ENCODE peak calls at places on chromosome 14, in ten cellular contexts. One of them, this sample, is unnamed.

GRCh38 chr14:97456958-97457357 is 659.8 kb downstream of the VRK1 start:
- DNase-seq in WERI-Rb-1: no peak
- DNase-seq in CD4-positive, alpha-beta T cell: peak; percentile 17
- DNase-seq in activated CD4-positive, alpha-beta T cell treated with anti-CD3 and anti-CD28 coated beads for 48 hours: peak; percentile 82
- DNase-seq in GM10248: no peak
- DNase-seq in COLO829: no peak
- DNase-seq in lung microvascular endothelial cell: no peak
- DNase-seq in WTC11: no peak
- DNase-seq in NCI-H460: no peak
- DNase-seq in adipocyte: no peak
- DNase-seq in this sample: no peak

GRCh38 chr14:29553427-29553826 is 374.2 kb downstream of the PRKD1 start:
- DNase-seq in WERI-Rb-1: no peak
- DNase-seq in CD4-positive, alpha-beta T cell: no peak
- DNase-seq in activated CD4-positive, alpha-beta T cell treated with anti-CD3 and anti-CD28 coated beads for 48 hours: no peak
- DNase-seq in GM10248: no peak
- DNase-seq in COLO829: no peak
- DNase-seq in lung microvascular endothelial cell: no peak
- DNase-seq in WTC11: no peak
- DNase-seq in NCI-H460: no peak
- DNase-seq in adipocyte: no peak
- DNase-seq in this sample: peak; percentile 68

GRCh38 chr14:52596861-52597260 is 44.2 kb downstream of the GPR137C start:
- DNase-seq in WERI-Rb-1: no peak
- DNase-seq in CD4-positive, alpha-beta T cell: no peak
- DNase-seq in activated CD4-positive, alpha-beta T cell treated with anti-CD3 and anti-CD28 coated beads for 48 hours: no peak
- DNase-seq in GM10248: no peak
- DNase-seq in COLO829: no peak
- DNase-seq in lung microvascular endothelial cell: no peak
- DNase-seq in WTC11: no peak
- DNase-seq in NCI-H460: no peak
- DNase-seq in adipocyte: no peak
- DNase-seq in this sample: no peak

GRCh38 chr14:36443374-36443773 is 76.7 kb downstream of the NKX2-1 start:
- DNase-seq in WERI-Rb-1: no peak
- DNase-seq in CD4-positive, alpha-beta T cell: no peak
- DNase-seq in activated CD4-positive, alpha-beta T cell treated with anti-CD3 and anti-CD28 coated beads for 48 hours: no peak
- DNase-seq in GM10248: no peak
- DNase-seq in COLO829: no peak
- DNase-seq in lung microvascular endothelial cell: no peak
- DNase-seq in WTC11: no peak
- DNase-seq in NCI-H460: no peak
- DNase-seq in adipocyte: no peak
- DNase-seq in this sample: no peak

GRCh38 chr14:94313991-94314655 is 9.0 kb downstream of the SERPINA6 start:
- DNase-seq in WERI-Rb-1: no peak
- DNase-seq in CD4-positive, alpha-beta T cell: no peak
- DNase-seq in activated CD4-positive, alpha-beta T cell treated with anti-CD3 and anti-CD28 coated beads for 48 hours: no peak
- DNase-seq in GM10248: no peak
- DNase-seq in COLO829: no peak
- DNase-seq in lung microvascular endothelial cell: no peak
- DNase-seq in WTC11: no peak
- DNase-seq in NCI-H460: no peak
- DNase-seq in adipocyte: peak; percentile 22
- DNase-seq in this sample: no peak

GRCh38 chr14:100116134-100116533 is 43.3 kb downstream of the DEGS2 start:
- DNase-seq in WERI-Rb-1: no peak
- DNase-seq in CD4-positive, alpha-beta T cell: no peak
- DNase-seq in activated CD4-positive, alpha-beta T cell treated with anti-CD3 and anti-CD28 coated beads for 48 hours: no peak
- DNase-seq in GM10248: no peak
- DNase-seq in COLO829: no peak
- DNase-seq in lung microvascular endothelial cell: no peak
- DNase-seq in WTC11: no peak
- DNase-seq in NCI-H460: no peak
- DNase-seq in adipocyte: no peak
- DNase-seq in this sample: no peak

GRCh38 chr14:92033912-92034687 is 5.8 kb downstream of the TRIP11 start:
- DNase-seq in WERI-Rb-1: no peak
- DNase-seq in CD4-positive, alpha-beta T cell: no peak
- DNase-seq in activated CD4-positive, alpha-beta T cell treated with anti-CD3 and anti-CD28 coated beads for 48 hours: no peak
- DNase-seq in GM10248: no peak
- DNase-seq in COLO829: no peak
- DNase-seq in lung microvascular endothelial cell: no peak
- DNase-seq in WTC11: no peak
- DNase-seq in NCI-H460: no peak
- DNase-seq in adipocyte: no peak
- DNase-seq in this sample: no peak

GRCh38 chr14:77653473-77653872 is 37.0 kb upstream of the SPTLC2 start:
- DNase-seq in WERI-Rb-1: no peak
- DNase-seq in CD4-positive, alpha-beta T cell: no peak
- DNase-seq in activated CD4-positive, alpha-beta T cell treated with anti-CD3 and anti-CD28 coated beads for 48 hours: no peak
- DNase-seq in GM10248: peak; percentile 13
- DNase-seq in COLO829: no peak
- DNase-seq in lung microvascular endothelial cell: no peak
- DNase-seq in WTC11: peak; percentile 58
- DNase-seq in NCI-H460: no peak
- DNase-seq in adipocyte: no peak
- DNase-seq in this sample: peak; percentile 61

GRCh38 chr14:35340616-35341453 is 48.7 kb downstream of the PSMA6 start:
- DNase-seq in WERI-Rb-1: no peak
- DNase-seq in CD4-positive, alpha-beta T cell: no peak
- DNase-seq in activated CD4-positive, alpha-beta T cell treated with anti-CD3 and anti-CD28 coated beads for 48 hours: no peak
- DNase-seq in GM10248: no peak
- DNase-seq in COLO829: no peak
- DNase-seq in lung microvascular endothelial cell: no peak
- DNase-seq in WTC11: no peak
- DNase-seq in NCI-H460: no peak
- DNase-seq in adipocyte: no peak
- DNase-seq in this sample: no peak

GRCh38 chr14:24630087-24630871 is 3.7 kb downstream of the GZMB start:
- DNase-seq in WERI-Rb-1: no peak
- DNase-seq in CD4-positive, alpha-beta T cell: no peak
- DNase-seq in activated CD4-positive, alpha-beta T cell treated with anti-CD3 and anti-CD28 coated beads for 48 hours: peak; percentile 26
- DNase-seq in GM10248: no peak
- DNase-seq in COLO829: no peak
- DNase-seq in lung microvascular endothelial cell: no peak
- DNase-seq in WTC11: no peak
- DNase-seq in NCI-H460: no peak
- DNase-seq in adipocyte: no peak
- DNase-seq in this sample: no peak

GRCh38 chr14:94598816-94599655 is 13.2 kb upstream of the SERPINA3 start:
- DNase-seq in WERI-Rb-1: no peak
- DNase-seq in CD4-positive, alpha-beta T cell: no peak
- DNase-seq in activated CD4-positive, alpha-beta T cell treated with anti-CD3 and anti-CD28 coated beads for 48 hours: no peak
- DNase-seq in GM10248: no peak
- DNase-seq in COLO829: peak; percentile 91
- DNase-seq in lung microvascular endothelial cell: peak; percentile 89
- DNase-seq in WTC11: no peak
- DNase-seq in NCI-H460: peak; percentile 61
- DNase-seq in adipocyte: peak; percentile 97
- DNase-seq in this sample: no peak

GRCh38 chr14:68359862-68360552 is 432.9 kb downstream of the ZFP36L1 start:
- DNase-seq in WERI-Rb-1: no peak
- DNase-seq in CD4-positive, alpha-beta T cell: no peak
- DNase-seq in activated CD4-positive, alpha-beta T cell treated with anti-CD3 and anti-CD28 coated beads for 48 hours: peak; percentile 40
- DNase-seq in GM10248: no peak
- DNase-seq in COLO829: no peak
- DNase-seq in lung microvascular endothelial cell: no peak
- DNase-seq in WTC11: no peak
- DNase-seq in NCI-H460: no peak
- DNase-seq in adipocyte: peak; percentile 44
- DNase-seq in this sample: peak; percentile 78

GRCh38 chr14:65098586-65098985 is 3.7 kb downstream of the MAX start:
- DNase-seq in WERI-Rb-1: no peak
- DNase-seq in CD4-positive, alpha-beta T cell: no peak
- DNase-seq in activated CD4-positive, alpha-beta T cell treated with anti-CD3 and anti-CD28 coated beads for 48 hours: no peak
- DNase-seq in GM10248: peak; percentile 39
- DNase-seq in COLO829: no peak
- DNase-seq in lung microvascular endothelial cell: peak; percentile 72
- DNase-seq in WTC11: no peak
- DNase-seq in NCI-H460: no peak
- DNase-seq in adipocyte: peak; percentile 79
- DNase-seq in this sample: no peak

GRCh38 chr14:43105305-43105704 is 1401.8 kb downstream of the FSCB start:
- DNase-seq in WERI-Rb-1: no peak
- DNase-seq in CD4-positive, alpha-beta T cell: no peak
- DNase-seq in activated CD4-positive, alpha-beta T cell treated with anti-CD3 and anti-CD28 coated beads for 48 hours: no peak
- DNase-seq in GM10248: no peak
- DNase-seq in COLO829: no peak
- DNase-seq in lung microvascular endothelial cell: no peak
- DNase-seq in WTC11: no peak
- DNase-seq in NCI-H460: no peak
- DNase-seq in adipocyte: no peak
- DNase-seq in this sample: no peak

GRCh38 chr14:63045612-63046320 is 508 bp upstream of the KCNH5 start:
- DNase-seq in WERI-Rb-1: peak; percentile 86
- DNase-seq in CD4-positive, alpha-beta T cell: no peak
- DNase-seq in activated CD4-positive, alpha-beta T cell treated with anti-CD3 and anti-CD28 coated beads for 48 hours: no peak
- DNase-seq in GM10248: peak; percentile 9
- DNase-seq in COLO829: no peak
- DNase-seq in lung microvascular endothelial cell: no peak
- DNase-seq in WTC11: peak; percentile 81
- DNase-seq in NCI-H460: peak; percentile 16
- DNase-seq in adipocyte: peak; percentile 73
- DNase-seq in this sample: peak; percentile 57

GRCh38 chr14:94619297-94619696 is 7.1 kb downstream of the SERPINA3 start:
- DNase-seq in WERI-Rb-1: no peak
- DNase-seq in CD4-positive, alpha-beta T cell: no peak
- DNase-seq in activated CD4-positive, alpha-beta T cell treated with anti-CD3 and anti-CD28 coated beads for 48 hours: no peak
- DNase-seq in GM10248: no peak
- DNase-seq in COLO829: no peak
- DNase-seq in lung microvascular endothelial cell: no peak
- DNase-seq in WTC11: no peak
- DNase-seq in NCI-H460: no peak
- DNase-seq in adipocyte: no peak
- DNase-seq in this sample: no peak

GRCh38 chr14:84029720-84030119 is 1500.2 kb upstream of the FLRT2 start:
- DNase-seq in WERI-Rb-1: no peak
- DNase-seq in CD4-positive, alpha-beta T cell: no peak
- DNase-seq in activated CD4-positive, alpha-beta T cell treated with anti-CD3 and anti-CD28 coated beads for 48 hours: no peak
- DNase-seq in GM10248: no peak
- DNase-seq in COLO829: no peak
- DNase-seq in lung microvascular endothelial cell: peak; percentile 3
- DNase-seq in WTC11: no peak
- DNase-seq in NCI-H460: no peak
- DNase-seq in adipocyte: no peak
- DNase-seq in this sample: no peak

GRCh38 chr14:29584992-29585391 is 342.7 kb downstream of the PRKD1 start:
- DNase-seq in WERI-Rb-1: no peak
- DNase-seq in CD4-positive, alpha-beta T cell: no peak
- DNase-seq in activated CD4-positive, alpha-beta T cell treated with anti-CD3 and anti-CD28 coated beads for 48 hours: no peak
- DNase-seq in GM10248: no peak
- DNase-seq in COLO829: no peak
- DNase-seq in lung microvascular endothelial cell: peak; percentile 46
- DNase-seq in WTC11: peak; percentile 43
- DNase-seq in NCI-H460: peak; percentile 13
- DNase-seq in adipocyte: peak; percentile 94
- DNase-seq in this sample: peak; percentile 65

GRCh38 chr14:96001866-96002510 is 37.2 kb upstream of the C14orf132 start:
- DNase-seq in WERI-Rb-1: peak; percentile 85
- DNase-seq in CD4-positive, alpha-beta T cell: no peak
- DNase-seq in activated CD4-positive, alpha-beta T cell treated with anti-CD3 and anti-CD28 coated beads for 48 hours: no peak
- DNase-seq in GM10248: no peak
- DNase-seq in COLO829: no peak
- DNase-seq in lung microvascular endothelial cell: no peak
- DNase-seq in WTC11: no peak
- DNase-seq in NCI-H460: no peak
- DNase-seq in adipocyte: peak; percentile 18
- DNase-seq in this sample: no peak

GRCh38 chr14:75277000-75277795 is 1.4 kb upstream of the FOS start:
- DNase-seq in WERI-Rb-1: peak; percentile 79
- DNase-seq in CD4-positive, alpha-beta T cell: peak; percentile 57
- DNase-seq in activated CD4-positive, alpha-beta T cell treated with anti-CD3 and anti-CD28 coated beads for 48 hours: peak; percentile 40
- DNase-seq in GM10248: peak; percentile 77
- DNase-seq in COLO829: peak; percentile 67
- DNase-seq in lung microvascular endothelial cell: peak; percentile 96
- DNase-seq in WTC11: peak; percentile 78
- DNase-seq in NCI-H460: peak; percentile 77
- DNase-seq in adipocyte: peak; percentile 96
- DNase-seq in this sample: peak; percentile 98

GRCh38 chr14:52079239-52079956 is 10.5 kb upstream of the NID2 start:
- DNase-seq in WERI-Rb-1: no peak
- DNase-seq in CD4-positive, alpha-beta T cell: no peak
- DNase-seq in activated CD4-positive, alpha-beta T cell treated with anti-CD3 and anti-CD28 coated beads for 48 hours: no peak
- DNase-seq in GM10248: no peak
- DNase-seq in COLO829: peak; percentile 56
- DNase-seq in lung microvascular endothelial cell: no peak
- DNase-seq in WTC11: no peak
- DNase-seq in NCI-H460: no peak
- DNase-seq in adipocyte: peak; percentile 49
- DNase-seq in this sample: no peak

GRCh38 chr14:91202234-91202974 is 42.1 kb downstream of the GPR68 start:
- DNase-seq in WERI-Rb-1: peak; percentile 42
- DNase-seq in CD4-positive, alpha-beta T cell: no peak
- DNase-seq in activated CD4-positive, alpha-beta T cell treated with anti-CD3 and anti-CD28 coated beads for 48 hours: no peak
- DNase-seq in GM10248: no peak
- DNase-seq in COLO829: no peak
- DNase-seq in lung microvascular endothelial cell: peak; percentile 78
- DNase-seq in WTC11: no peak
- DNase-seq in NCI-H460: no peak
- DNase-seq in adipocyte: no peak
- DNase-seq in this sample: peak; percentile 76

GRCh38 chr14:103767306-103767894 is 51.8 kb downstream of the ZFYVE21 start:
- DNase-seq in WERI-Rb-1: peak; percentile 58
- DNase-seq in CD4-positive, alpha-beta T cell: no peak
- DNase-seq in activated CD4-positive, alpha-beta T cell treated with anti-CD3 and anti-CD28 coated beads for 48 hours: no peak
- DNase-seq in GM10248: no peak
- DNase-seq in COLO829: no peak
- DNase-seq in lung microvascular endothelial cell: no peak
- DNase-seq in WTC11: no peak
- DNase-seq in NCI-H460: no peak
- DNase-seq in adipocyte: no peak
- DNase-seq in this sample: no peak

GRCh38 chr14:64806202-64806861 is 73.4 kb downstream of the SPTB start:
- DNase-seq in WERI-Rb-1: no peak
- DNase-seq in CD4-positive, alpha-beta T cell: no peak
- DNase-seq in activated CD4-positive, alpha-beta T cell treated with anti-CD3 and anti-CD28 coated beads for 48 hours: no peak
- DNase-seq in GM10248: no peak
- DNase-seq in COLO829: peak; percentile 51
- DNase-seq in lung microvascular endothelial cell: peak; percentile 52
- DNase-seq in WTC11: no peak
- DNase-seq in NCI-H460: peak; percentile 27
- DNase-seq in adipocyte: peak; percentile 68
- DNase-seq in this sample: no peak

GRCh38 chr14:104794641-104795467 is 694 bp downstream of the AKT1 start:
- DNase-seq in WERI-Rb-1: peak; percentile 37
- DNase-seq in CD4-positive, alpha-beta T cell: no peak
- DNase-seq in activated CD4-positive, alpha-beta T cell treated with anti-CD3 and anti-CD28 coated beads for 48 hours: no peak
- DNase-seq in GM10248: peak; percentile 59
- DNase-seq in COLO829: no peak
- DNase-seq in lung microvascular endothelial cell: peak; percentile 50
- DNase-seq in WTC11: no peak
- DNase-seq in NCI-H460: no peak
- DNase-seq in adipocyte: peak; percentile 64
- DNase-seq in this sample: no peak

GRCh38 chr14:64501326-64502171 is 2.1 kb downstream of the ZBTB25 start:
- DNase-seq in WERI-Rb-1: peak; percentile 12
- DNase-seq in CD4-positive, alpha-beta T cell: no peak
- DNase-seq in activated CD4-positive, alpha-beta T cell treated with anti-CD3 and anti-CD28 coated beads for 48 hours: peak; percentile 8
- DNase-seq in GM10248: no peak
- DNase-seq in COLO829: no peak
- DNase-seq in lung microvascular endothelial cell: peak; percentile 40
- DNase-seq in WTC11: no peak
- DNase-seq in NCI-H460: no peak
- DNase-seq in adipocyte: peak; percentile 65
- DNase-seq in this sample: no peak

GRCh38 chr14:103091041-103091882 is 3.3 kb upstream of the EXOC3L4 start:
- DNase-seq in WERI-Rb-1: peak; percentile 83
- DNase-seq in CD4-positive, alpha-beta T cell: peak; percentile 66
- DNase-seq in activated CD4-positive, alpha-beta T cell treated with anti-CD3 and anti-CD28 coated beads for 48 hours: peak; percentile 80
- DNase-seq in GM10248: peak; percentile 92
- DNase-seq in COLO829: no peak
- DNase-seq in lung microvascular endothelial cell: no peak
- DNase-seq in WTC11: peak; percentile 66
- DNase-seq in NCI-H460: peak; percentile 56
- DNase-seq in adipocyte: peak; percentile 54
- DNase-seq in this sample: peak; percentile 80

GRCh38 chr14:77099425-77100167 is 1.5 kb downstream of the CIPC start:
- DNase-seq in WERI-Rb-1: no peak
- DNase-seq in CD4-positive, alpha-beta T cell: no peak
- DNase-seq in activated CD4-positive, alpha-beta T cell treated with anti-CD3 and anti-CD28 coated beads for 48 hours: no peak
- DNase-seq in GM10248: no peak
- DNase-seq in COLO829: peak; percentile 76
- DNase-seq in lung microvascular endothelial cell: peak; percentile 62
- DNase-seq in WTC11: no peak
- DNase-seq in NCI-H460: no peak
- DNase-seq in adipocyte: peak; percentile 81
- DNase-seq in this sample: no peak